ENCODE peak calls at places on chromosomes 2 and 18, in nine cellular contexts. One of them, this sample, is unnamed.

GRCh38 chr2:46844443-46844842 is 71.2 kb downstream of the MCFD2 start:
- DNase-seq in A549: no peak
- DNase-seq in caudate nucleus: no peak
- DNase-seq in CD8-positive, alpha-beta T cell: no peak
- DNase-seq in Panc1: no peak
- DNase-seq in GM23248: no peak
- DNase-seq in IMR-90: no peak
- DNase-seq in heart left ventricle: no peak
- DNase-seq in thoracic aorta: no peak
- DNase-seq in this sample: no peak

GRCh38 chr2:187008111-187008510 is 159.1 kb upstream of the ZSWIM2 start:
- DNase-seq in A549: no peak
- DNase-seq in caudate nucleus: no peak
- DNase-seq in CD8-positive, alpha-beta T cell: no peak
- DNase-seq in Panc1: no peak
- DNase-seq in GM23248: peak; percentile 49
- DNase-seq in IMR-90: peak; percentile 43
- DNase-seq in heart left ventricle: no peak
- DNase-seq in thoracic aorta: no peak
- DNase-seq in this sample: no peak

GRCh38 chr18:75377975-75378673 is 49.4 kb downstream of the SMIM21 start:
- DNase-seq in A549: no peak
- DNase-seq in caudate nucleus: no peak
- DNase-seq in CD8-positive, alpha-beta T cell: no peak
- DNase-seq in Panc1: no peak
- DNase-seq in GM23248: peak; percentile 14
- DNase-seq in IMR-90: no peak
- DNase-seq in heart left ventricle: no peak
- DNase-seq in thoracic aorta: no peak
- DNase-seq in this sample: no peak

GRCh38 chr18:35460719-35461118 is 37.0 kb downstream of the INO80C start:
- DNase-seq in A549: no peak
- DNase-seq in caudate nucleus: no peak
- DNase-seq in CD8-positive, alpha-beta T cell: no peak
- DNase-seq in Panc1: peak; percentile 28
- DNase-seq in GM23248: peak; percentile 50
- DNase-seq in IMR-90: peak; percentile 75
- DNase-seq in heart left ventricle: no peak
- DNase-seq in thoracic aorta: no peak
- DNase-seq in this sample: no peak

GRCh38 chr18:3016584-3017292 is 3.8 kb upstream of the LPIN2 start:
- DNase-seq in A549: no peak
- DNase-seq in caudate nucleus: no peak
- DNase-seq in CD8-positive, alpha-beta T cell: no peak
- DNase-seq in Panc1: no peak
- DNase-seq in GM23248: no peak
- DNase-seq in IMR-90: no peak
- DNase-seq in heart left ventricle: no peak
- DNase-seq in thoracic aorta: no peak
- DNase-seq in this sample: no peak

GRCh38 chr18:23591011-23591410 is 4.7 kb upstream of the NPC1 start:
- DNase-seq in A549: peak; percentile 47
- DNase-seq in caudate nucleus: no peak
- DNase-seq in CD8-positive, alpha-beta T cell: no peak
- DNase-seq in Panc1: no peak
- DNase-seq in GM23248: peak; percentile 45
- DNase-seq in IMR-90: peak; percentile 24
- DNase-seq in heart left ventricle: no peak
- DNase-seq in thoracic aorta: no peak
- DNase-seq in this sample: no peak

GRCh38 chr2:64947906-64948305 is 41.3 kb upstream of the SLC1A4 start:
- DNase-seq in A549: no peak
- DNase-seq in caudate nucleus: no peak
- DNase-seq in CD8-positive, alpha-beta T cell: no peak
- DNase-seq in Panc1: no peak
- DNase-seq in GM23248: no peak
- DNase-seq in IMR-90: no peak
- DNase-seq in heart left ventricle: no peak
- DNase-seq in thoracic aorta: no peak
- DNase-seq in this sample: no peak

GRCh38 chr2:168700615-168701245 is 101.7 kb upstream of the NOSTRIN start:
- DNase-seq in A549: no peak
- DNase-seq in caudate nucleus: no peak
- DNase-seq in CD8-positive, alpha-beta T cell: no peak
- DNase-seq in Panc1: no peak
- DNase-seq in GM23248: peak; percentile 4
- DNase-seq in IMR-90: peak; percentile 11
- DNase-seq in heart left ventricle: no peak
- DNase-seq in thoracic aorta: no peak
- DNase-seq in this sample: no peak

GRCh38 chr2:164897521-164898260 is 56.1 kb upstream of the COBLL1 start:
- DNase-seq in A549: no peak
- DNase-seq in caudate nucleus: no peak
- DNase-seq in CD8-positive, alpha-beta T cell: no peak
- DNase-seq in Panc1: no peak
- DNase-seq in GM23248: no peak
- DNase-seq in IMR-90: no peak
- DNase-seq in heart left ventricle: no peak
- DNase-seq in thoracic aorta: no peak
- DNase-seq in this sample: no peak

GRCh38 chr2:14533106-14533757 is 99.3 kb upstream of the LRATD1 start:
- DNase-seq in A549: no peak
- DNase-seq in caudate nucleus: no peak
- DNase-seq in CD8-positive, alpha-beta T cell: no peak
- DNase-seq in Panc1: no peak
- DNase-seq in GM23248: no peak
- DNase-seq in IMR-90: no peak
- DNase-seq in heart left ventricle: no peak
- DNase-seq in thoracic aorta: no peak
- DNase-seq in this sample: no peak

GRCh38 chr18:9474103-9474982 is 970 bp upstream of the RALBP1 start:
- DNase-seq in A549: peak; percentile 79
- DNase-seq in caudate nucleus: no peak
- DNase-seq in CD8-positive, alpha-beta T cell: no peak
- DNase-seq in Panc1: no peak
- DNase-seq in GM23248: peak; percentile 91
- DNase-seq in IMR-90: peak; percentile 73
- DNase-seq in heart left ventricle: no peak
- DNase-seq in thoracic aorta: no peak
- DNase-seq in this sample: no peak

GRCh38 chr2:229669841-229670240 is 44.5 kb downstream of the DNER start:
- DNase-seq in A549: no peak
- DNase-seq in caudate nucleus: no peak
- DNase-seq in CD8-positive, alpha-beta T cell: no peak
- DNase-seq in Panc1: no peak
- DNase-seq in GM23248: no peak
- DNase-seq in IMR-90: no peak
- DNase-seq in heart left ventricle: no peak
- DNase-seq in thoracic aorta: no peak
- DNase-seq in this sample: no peak

GRCh38 chr18:59057969-59058368 is 81.7 kb upstream of the SEC11C start:
- DNase-seq in A549: no peak
- DNase-seq in caudate nucleus: no peak
- DNase-seq in CD8-positive, alpha-beta T cell: no peak
- DNase-seq in Panc1: no peak
- DNase-seq in GM23248: peak; percentile 94
- DNase-seq in IMR-90: peak; percentile 81
- DNase-seq in heart left ventricle: no peak
- DNase-seq in thoracic aorta: no peak
- DNase-seq in this sample: no peak

GRCh38 chr2:65458999-65459398 is 26.6 kb upstream of the SPRED2 start:
- DNase-seq in A549: no peak
- DNase-seq in caudate nucleus: no peak
- DNase-seq in CD8-positive, alpha-beta T cell: no peak
- DNase-seq in Panc1: no peak
- DNase-seq in GM23248: peak; percentile 28
- DNase-seq in IMR-90: peak; percentile 43
- DNase-seq in heart left ventricle: no peak
- DNase-seq in thoracic aorta: no peak
- DNase-seq in this sample: no peak

GRCh38 chr2:233817995-233818638 is 36.2 kb downstream of the HJURP start:
- DNase-seq in A549: no peak
- DNase-seq in caudate nucleus: no peak
- DNase-seq in CD8-positive, alpha-beta T cell: no peak
- DNase-seq in Panc1: no peak
- DNase-seq in GM23248: no peak
- DNase-seq in IMR-90: no peak
- DNase-seq in heart left ventricle: no peak
- DNase-seq in thoracic aorta: no peak
- DNase-seq in this sample: no peak

GRCh38 chr2:17303496-17303895 is 214.7 kb downstream of the RAD51AP2 start:
- DNase-seq in A549: no peak
- DNase-seq in caudate nucleus: no peak
- DNase-seq in CD8-positive, alpha-beta T cell: no peak
- DNase-seq in Panc1: no peak
- DNase-seq in GM23248: peak; percentile 23
- DNase-seq in IMR-90: peak; percentile 33
- DNase-seq in heart left ventricle: no peak
- DNase-seq in thoracic aorta: no peak
- DNase-seq in this sample: no peak

GRCh38 chr2:121285077-121285449 is at the start of gene TFCP2L1:
- DNase-seq in A549: peak; percentile 43
- DNase-seq in caudate nucleus: no peak
- DNase-seq in CD8-positive, alpha-beta T cell: no peak
- DNase-seq in Panc1: no peak
- DNase-seq in GM23248: peak; percentile 26
- DNase-seq in IMR-90: no peak
- DNase-seq in heart left ventricle: no peak
- DNase-seq in thoracic aorta: no peak
- DNase-seq in this sample: no peak

GRCh38 chr2:168139791-168140190 is 107.6 kb downstream of the STK39 start:
- DNase-seq in A549: no peak
- DNase-seq in caudate nucleus: no peak
- DNase-seq in CD8-positive, alpha-beta T cell: no peak
- DNase-seq in Panc1: no peak
- DNase-seq in GM23248: no peak
- DNase-seq in IMR-90: no peak
- DNase-seq in heart left ventricle: no peak
- DNase-seq in thoracic aorta: no peak
- DNase-seq in this sample: no peak

GRCh38 chr2:205994344-205994743 is 91.6 kb downstream of the INO80D start:
- DNase-seq in A549: no peak
- DNase-seq in caudate nucleus: no peak
- DNase-seq in CD8-positive, alpha-beta T cell: no peak
- DNase-seq in Panc1: no peak
- DNase-seq in GM23248: no peak
- DNase-seq in IMR-90: no peak
- DNase-seq in heart left ventricle: no peak
- DNase-seq in thoracic aorta: no peak
- DNase-seq in this sample: no peak

GRCh38 chr18:3508576-3509559 is 58.9 kb downstream of the TGIF1 start:
- DNase-seq in A549: no peak
- DNase-seq in caudate nucleus: no peak
- DNase-seq in CD8-positive, alpha-beta T cell: no peak
- DNase-seq in Panc1: no peak
- DNase-seq in GM23248: no peak
- DNase-seq in IMR-90: no peak
- DNase-seq in heart left ventricle: no peak
- DNase-seq in thoracic aorta: no peak
- DNase-seq in this sample: no peak

GRCh38 chr18:46736136-46736535 is 20.7 kb downstream of the ST8SIA5 start:
- DNase-seq in A549: no peak
- DNase-seq in caudate nucleus: no peak
- DNase-seq in CD8-positive, alpha-beta T cell: no peak
- DNase-seq in Panc1: no peak
- DNase-seq in GM23248: no peak
- DNase-seq in IMR-90: no peak
- DNase-seq in heart left ventricle: no peak
- DNase-seq in thoracic aorta: no peak
- DNase-seq in this sample: no peak

DNA sequence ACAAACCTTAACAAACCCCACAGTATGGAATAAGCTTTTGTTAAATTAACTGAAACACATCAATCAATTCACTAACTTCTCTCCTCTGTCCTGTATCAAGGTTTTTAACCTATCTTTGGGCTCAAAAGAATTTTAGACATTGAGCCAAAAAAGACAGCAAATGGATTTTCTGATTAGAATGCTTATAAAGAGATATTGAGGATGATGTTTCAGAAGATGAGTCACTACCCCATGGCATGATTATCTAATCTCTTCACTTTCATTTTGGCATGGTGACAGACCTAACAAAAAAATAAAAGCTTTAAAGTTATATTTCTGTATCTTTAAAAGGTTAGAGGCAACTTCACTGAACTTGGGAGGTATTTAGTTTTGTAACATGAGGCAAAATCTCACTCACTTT is 55.5 kb downstream of the SGPP2 start:
- DNase-seq in A549: no peak
- DNase-seq in caudate nucleus: no peak
- DNase-seq in CD8-positive, alpha-beta T cell: no peak
- DNase-seq in Panc1: no peak
- DNase-seq in GM23248: no peak
- DNase-seq in IMR-90: no peak
- DNase-seq in heart left ventricle: no peak
- DNase-seq in thoracic aorta: no peak
- DNase-seq in this sample: no peak
- H3K27ac ChIP-seq in A549: no peak overlapping the region
- H3K27ac ChIP-seq in caudate nucleus: no peak overlapping the region
- H3K27ac ChIP-seq in CD8-positive, alpha-beta T cell: no peak overlapping the region
- H3K27ac ChIP-seq in Panc1: no peak overlapping the region
- H3K27ac ChIP-seq in GM23248: no peak overlapping the region
- H3K27ac ChIP-seq in IMR-90: no peak overlapping the region
- H3K27ac ChIP-seq in heart left ventricle: no peak overlapping the region
- H3K27ac ChIP-seq in thoracic aorta: no peak overlapping the region
- H3K27ac ChIP-seq in this sample: no peak overlapping the region

GRCh38 chr2:201806442-201806841 is at the start of gene CDK15:
- DNase-seq in A549: no peak
- DNase-seq in caudate nucleus: no peak
- DNase-seq in CD8-positive, alpha-beta T cell: no peak
- DNase-seq in Panc1: no peak
- DNase-seq in GM23248: peak; percentile 65
- DNase-seq in IMR-90: peak; percentile 80
- DNase-seq in heart left ventricle: no peak
- DNase-seq in thoracic aorta: no peak
- DNase-seq in this sample: no peak
- H3K27ac ChIP-seq in A549: no peak within 1 kb of the TSS
- H3K27ac ChIP-seq in caudate nucleus: no peak within 1 kb of the TSS
- H3K27ac ChIP-seq in CD8-positive, alpha-beta T cell: no peak within 1 kb of the TSS
- H3K27ac ChIP-seq in Panc1: peak within 1 kb of the TSS; percentile 69
- H3K27ac ChIP-seq in GM23248: peak within 1 kb of the TSS; percentile 68
- H3K27ac ChIP-seq in IMR-90: peak within 1 kb of the TSS; percentile 65
- H3K27ac ChIP-seq in heart left ventricle: no peak within 1 kb of the TSS
- H3K27ac ChIP-seq in thoracic aorta: peak within 1 kb of the TSS; percentile 76
- H3K27ac ChIP-seq in this sample: peak within 1 kb of the TSS; percentile 67

GRCh38 chr2:231476920-231477319 is 12.6 kb upstream of the NCL start:
- DNase-seq in A549: no peak
- DNase-seq in caudate nucleus: no peak
- DNase-seq in CD8-positive, alpha-beta T cell: no peak
- DNase-seq in Panc1: no peak
- DNase-seq in GM23248: no peak
- DNase-seq in IMR-90: no peak
- DNase-seq in heart left ventricle: no peak
- DNase-seq in thoracic aorta: no peak
- DNase-seq in this sample: no peak
- H3K27ac ChIP-seq in A549: no peak overlapping the region
- H3K27ac ChIP-seq in caudate nucleus: no peak overlapping the region
- H3K27ac ChIP-seq in CD8-positive, alpha-beta T cell: no peak overlapping the region
- H3K27ac ChIP-seq in Panc1: no peak overlapping the region
- H3K27ac ChIP-seq in GM23248: no peak overlapping the region
- H3K27ac ChIP-seq in IMR-90: no peak overlapping the region
- H3K27ac ChIP-seq in heart left ventricle: no peak overlapping the region
- H3K27ac ChIP-seq in thoracic aorta: no peak overlapping the region
- H3K27ac ChIP-seq in this sample: no peak overlapping the region

GRCh38 chr2:166972418-166972817 is 84.1 kb downstream of the XIRP2 start:
- DNase-seq in A549: no peak
- DNase-seq in caudate nucleus: no peak
- DNase-seq in CD8-positive, alpha-beta T cell: no peak
- DNase-seq in Panc1: no peak
- DNase-seq in GM23248: no peak
- DNase-seq in IMR-90: peak; percentile 40
- DNase-seq in heart left ventricle: no peak
- DNase-seq in thoracic aorta: no peak
- DNase-seq in this sample: no peak
- H3K27ac ChIP-seq in A549: no peak overlapping the region
- H3K27ac ChIP-seq in caudate nucleus: no peak overlapping the region
- H3K27ac ChIP-seq in CD8-positive, alpha-beta T cell: no peak overlapping the region
- H3K27ac ChIP-seq in Panc1: no peak overlapping the region
- H3K27ac ChIP-seq in GM23248: no peak overlapping the region
- H3K27ac ChIP-seq in IMR-90: no peak overlapping the region
- H3K27ac ChIP-seq in heart left ventricle: no peak overlapping the region
- H3K27ac ChIP-seq in thoracic aorta: no peak overlapping the region
- H3K27ac ChIP-seq in this sample: no peak overlapping the region

This sample was measured in left ventricle myocardium inferior.